ENCODE peak calls at places on chromosomes 4 and X, in five cellular contexts. P is upper lobe of left lung, U is kidney epithelial cell, V is HFF-Myc, D is omental fat pad. F is an unnamed sample.

GRCh38 chr4:155025762-155026457 is 182.5 kb upstream of the NPY2R start:
- DNase-seq in D (no peak), U (no peak), P (no peak), V (no peak), F (no peak)

GRCh38 chrX:154468217-154468616 is 10.1 kb downstream of the PLXNA3 start:
- DNase-seq in V (no peak), U (no peak), D (no peak), P (peak), F (no peak)

GRCh38 chr4:164204434-164204833 is 549.5 kb upstream of the SMIM31 start:
- DNase-seq in V (no peak), U (peak), D (no peak), P (no peak), F (no peak)

GRCh38 chr4:128347930-128348660 is 60.5 kb upstream of the PGRMC2 start:
- DNase-seq in U (no peak), V (no peak), P (no peak), D (no peak), F (no peak)

GRCh38 chrX:138487866-138488265 is 223.7 kb downstream of the FGF13 start:
- DNase-seq in D (no peak), U (no peak), P (peak), V (no peak), F (no peak)

GRCh38 chr4:104986306-104986705 is 160.4 kb upstream of the TET2 start:
- DNase-seq in P (no peak), V (no peak), U (no peak), D (no peak), F (no peak)

GRCh38 chr4:134585972-134586371 is 384.4 kb upstream of the PABPC4L start:
- DNase-seq in V (no peak), D (no peak), P (no peak), U (no peak), F (no peak)

GRCh38 chrX:545488-545887 is 85.1 kb upstream of the SHOX start:
- DNase-seq in V (peak), P (peak), U (no peak), D (no peak), F (no peak)

GRCh38 chr4:7410470-7410869 is 24.3 kb downstream of the PSAPL1 start:
- DNase-seq in P (no peak), U (no peak), V (no peak), D (no peak), F (no peak)

GRCh38 chr4:73780243-73780642 is 39.9 kb downstream of the CXCL8 start:
- DNase-seq in V (no peak), D (no peak), U (no peak), P (no peak), F (no peak)

GRCh38 chrX:2608638-2609430 is 82.3 kb upstream of the CD99 start:
- DNase-seq in D (peak), V (no peak), U (peak), P (peak), F (peak)

GRCh38 chr4:85869156-85869555 is 394.2 kb downstream of the ARHGAP24 start:
- DNase-seq in U (no peak), P (no peak), D (no peak), V (no peak), F (no peak)

GRCh38 chrX:86002076-86002896 is 45.1 kb downstream of the CHM start:
- DNase-seq in V (no peak), U (peak), D (no peak), P (peak), F (no peak)

GRCh38 chrX:110992611-110993010 is 103.4 kb upstream of the PAK3 start:
- DNase-seq in D (no peak), U (no peak), V (no peak), P (no peak), F (no peak)

GRCh38 chrX:40061871-40062524 is 35.8 kb downstream of the BCOR start:
- DNase-seq in P (peak), V (no peak), D (no peak), U (no peak), F (no peak)

GRCh38 chr4:53924333-53925049 is 139.9 kb downstream of the CHIC2 start:
- DNase-seq in P (no peak), V (no peak), D (no peak), U (no peak), F (no peak)

GRCh38 chrX:155997436-155997835 is at the start of gene IL9R:
- DNase-seq in D (no peak), P (no peak), U (no peak), V (no peak), F (peak)

GRCh38 chr4:156931267-156931666 is 40.3 kb downstream of the PDGFC start:
- DNase-seq in V (no peak), P (no peak), U (peak), D (no peak), F (no peak)

GRCh38 chr4:182147391-182147790 is 95.8 kb upstream of the TENM3 start:
- DNase-seq in U (no peak), V (no peak), D (no peak), P (no peak), F (no peak)
- TF ChIP-seq CTCF in U (no peak), V (no peak), D (no peak), P (no peak), F (no peak)

GRCh38 chr4:11424000-11424399 is 4.7 kb downstream of the HS3ST1 start:
- DNase-seq in P (no peak), V (peak), U (no peak), D (no peak), F (no peak)
- TF ChIP-seq CTCF in P (peak), V (peak), U (peak), D (no peak), F (peak)

GRCh38 chr4:2177443-2178093 is 64.4 kb downstream of the HAUS3 start:
- DNase-seq in P (no peak), D (no peak), U (no peak), V (no peak), F (no peak)
- TF ChIP-seq CTCF in P (no peak), D (no peak), U (peak), V (no peak), F (no peak)

DNA sequence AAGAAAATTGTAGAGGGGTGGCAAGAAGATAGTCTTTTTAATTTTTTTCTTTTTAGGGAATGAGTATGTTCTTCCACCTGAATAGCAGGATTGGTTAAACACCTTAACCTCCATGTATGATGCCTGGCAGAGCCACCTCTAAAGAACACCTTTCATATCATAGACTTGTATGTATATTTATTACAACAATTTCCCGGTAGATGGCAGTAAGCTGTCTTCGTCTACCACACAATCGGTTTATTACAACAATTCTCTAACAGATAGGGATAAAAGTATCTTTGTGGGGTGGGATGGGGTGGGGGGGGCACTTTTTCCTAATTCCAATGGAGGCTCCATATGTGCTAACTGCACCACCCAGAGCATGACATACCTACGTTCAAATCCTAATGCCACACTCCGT is 255.5 kb downstream of the LDB2 start:
- DNase-seq in D (no peak), U (no peak), P (no peak), V (no peak), F (no peak)
- TF ChIP-seq CTCF in D (no peak), U (no peak), P (no peak), V (no peak), F (peak)

DNA sequence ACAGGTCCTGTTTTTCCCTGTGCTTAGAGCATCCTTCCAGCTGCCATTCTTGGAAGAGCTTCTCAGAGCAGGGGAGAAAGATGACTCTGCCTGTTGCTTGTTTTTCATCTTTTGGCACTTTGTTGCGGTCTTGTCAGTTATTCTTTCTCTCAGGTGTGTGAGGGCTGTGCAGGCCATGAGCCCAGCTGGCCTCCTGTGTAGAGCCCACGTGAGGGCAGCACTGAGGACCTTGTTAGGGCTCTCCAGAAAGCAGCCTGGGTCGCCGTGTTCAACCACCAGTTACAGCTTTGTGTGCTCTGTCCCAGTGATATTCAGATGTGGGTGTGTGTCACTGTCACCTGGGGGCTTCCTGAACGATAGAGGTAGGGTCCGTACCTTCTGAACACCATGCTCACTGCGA is 52.8 kb downstream of the NOP14 start:
- DNase-seq in P (no peak), V (no peak), U (no peak), D (no peak), F (no peak)
- TF ChIP-seq CTCF in P (no peak), V (peak), U (no peak), D (no peak), F (no peak)

GRCh38 chrX:152735101-152735500 is 1.5 kb downstream of the MAGEA12 start:
- DNase-seq in P (no peak), D (no peak), V (no peak), U (no peak), F (no peak)
- TF ChIP-seq CTCF in P (no peak), D (no peak), V (no peak), U (no peak), F (no peak)

DNA sequence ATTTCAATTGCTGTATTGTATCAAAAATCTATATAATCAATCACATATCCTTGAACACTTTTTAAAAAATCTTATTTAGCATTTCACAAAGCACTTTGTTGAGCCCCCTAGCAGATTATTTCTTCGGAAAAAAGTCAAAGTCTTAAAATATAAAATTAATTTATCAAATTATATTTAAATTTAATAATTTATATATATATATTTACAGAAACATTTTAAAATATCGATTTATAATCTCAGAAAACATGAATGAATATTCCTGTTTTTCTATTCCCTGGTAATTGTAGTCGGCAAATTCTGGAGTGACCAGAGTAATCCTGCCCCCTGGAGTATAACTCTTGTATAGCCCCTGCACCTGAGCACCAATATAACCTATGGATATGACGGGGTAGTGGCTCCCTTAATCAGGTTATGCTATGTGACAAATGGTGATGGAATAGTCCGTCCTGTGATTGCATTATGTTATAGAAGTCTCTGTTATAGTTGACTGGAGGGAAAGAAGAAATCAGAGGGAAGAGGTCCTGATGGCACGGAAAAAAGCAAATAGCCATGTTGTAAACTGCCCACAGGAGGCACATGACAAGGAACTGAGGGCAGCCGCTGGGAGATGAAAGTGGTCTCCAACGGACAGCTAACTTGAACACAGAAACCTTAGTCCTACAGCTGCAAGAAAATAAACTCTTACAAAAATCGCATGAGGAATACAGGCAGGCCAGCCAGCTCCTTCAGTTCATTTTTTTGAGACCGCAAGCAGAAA is 1092.3 kb downstream of the ARAP2 start:
- DNase-seq in P (no peak), V (peak), U (no peak), D (no peak), F (peak)
- TF ChIP-seq CTCF in P (no peak), V (peak), U (peak), D (no peak), F (peak)

DNA sequence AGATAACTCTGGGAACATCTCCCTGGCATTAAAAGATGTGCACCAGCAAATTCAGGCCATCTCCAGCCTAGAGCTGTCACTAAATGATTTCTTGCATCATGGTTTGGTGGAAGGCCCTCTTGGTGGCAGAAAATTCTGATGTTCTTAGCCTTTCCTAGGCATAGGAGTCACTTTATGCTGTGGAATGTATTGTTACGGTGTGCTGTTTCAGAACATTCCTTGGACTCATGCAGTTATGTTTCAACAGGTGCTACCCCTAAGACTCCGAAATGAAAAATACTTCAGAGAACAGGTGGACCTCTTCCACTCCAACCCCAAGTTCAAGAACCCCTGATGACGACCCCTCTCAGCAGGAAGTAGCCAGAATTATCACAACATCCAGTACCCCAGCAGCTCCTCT is 20.3 kb upstream of the PAPSS1 start:
- DNase-seq in V (no peak), P (no peak), D (no peak), U (no peak), F (no peak)
- TF ChIP-seq CTCF in V (peak), P (peak), D (no peak), U (peak), F (no peak)

DNA sequence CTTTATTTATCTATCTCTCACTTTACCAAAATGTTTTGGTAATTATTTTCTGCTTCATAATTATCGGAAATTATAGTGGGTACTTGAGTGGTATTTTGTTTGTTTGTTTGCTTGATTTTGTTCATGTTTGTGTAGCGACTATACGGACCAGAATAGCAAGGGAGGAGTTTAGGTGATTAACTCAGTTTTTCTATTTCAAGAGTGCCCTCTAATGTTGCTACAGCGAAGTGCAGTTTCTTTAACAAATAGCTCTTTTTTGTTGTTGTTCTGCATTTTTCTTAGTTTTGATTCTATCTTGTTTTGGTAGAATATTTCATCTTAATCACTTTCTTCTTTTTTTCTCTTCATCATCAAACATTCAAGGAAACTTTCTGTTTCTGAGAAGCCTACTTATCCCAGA is 40.8 kb upstream of the QRFPR start:
- DNase-seq in D (no peak), P (no peak), V (no peak), U (no peak), F (peak)
- TF ChIP-seq CTCF in D (no peak), P (peak), V (no peak), U (peak), F (peak)